ENCODE peak calls at places on chromosomes 16 and 17, in seven cellular contexts. R, Y, E, N, C, W and B are unnamed samples.

GRCh38 chr16:72025404-72026114 is 17.0 kb downstream of the DHODH start:
- DNase-seq in R (no peak), Y (no peak), E (no peak), N (no peak), C (no peak), W (no peak), B (no peak)

GRCh38 chr16:49697631-49698030 is 158.3 kb downstream of the ZNF423 start:
- DNase-seq in R (no peak), Y (no peak), E (no peak), N (no peak), C (no peak), W (no peak), B (no peak)

GRCh38 chr16:4133897-4134372 is 17.7 kb upstream of the ADCY9 start:
- DNase-seq in R (no peak), Y (no peak), E (no peak), N (no peak), C (no peak), W (peak), B (no peak)

GRCh38 chr17:68011199-68011665 is 15.0 kb upstream of the C17orf58 start:
- DNase-seq in R (peak), Y (no peak), E (peak), N (peak), C (peak), W (peak), B (peak)

GRCh38 chr16:57022445-57022844 is 33.1 kb downstream of the NLRC5 start:
- DNase-seq in R (no peak), Y (no peak), E (no peak), N (no peak), C (no peak), W (no peak), B (no peak)

GRCh38 chr17:3681057-3681456 is 12.4 kb downstream of the EMC6 start:
- DNase-seq in R (no peak), Y (no peak), E (no peak), N (no peak), C (no peak), W (no peak), B (no peak)

GRCh38 chr17:41647038-41647813 is 22.9 kb upstream of the KRT17 start:
- DNase-seq in R (no peak), Y (no peak), E (no peak), N (no peak), C (no peak), W (no peak), B (no peak)

GRCh38 chr16:11805556-11805955 is 8.5 kb upstream of the ZC3H7A start:
- DNase-seq in R (no peak), Y (no peak), E (no peak), N (no peak), C (no peak), W (no peak), B (no peak)

DNA sequence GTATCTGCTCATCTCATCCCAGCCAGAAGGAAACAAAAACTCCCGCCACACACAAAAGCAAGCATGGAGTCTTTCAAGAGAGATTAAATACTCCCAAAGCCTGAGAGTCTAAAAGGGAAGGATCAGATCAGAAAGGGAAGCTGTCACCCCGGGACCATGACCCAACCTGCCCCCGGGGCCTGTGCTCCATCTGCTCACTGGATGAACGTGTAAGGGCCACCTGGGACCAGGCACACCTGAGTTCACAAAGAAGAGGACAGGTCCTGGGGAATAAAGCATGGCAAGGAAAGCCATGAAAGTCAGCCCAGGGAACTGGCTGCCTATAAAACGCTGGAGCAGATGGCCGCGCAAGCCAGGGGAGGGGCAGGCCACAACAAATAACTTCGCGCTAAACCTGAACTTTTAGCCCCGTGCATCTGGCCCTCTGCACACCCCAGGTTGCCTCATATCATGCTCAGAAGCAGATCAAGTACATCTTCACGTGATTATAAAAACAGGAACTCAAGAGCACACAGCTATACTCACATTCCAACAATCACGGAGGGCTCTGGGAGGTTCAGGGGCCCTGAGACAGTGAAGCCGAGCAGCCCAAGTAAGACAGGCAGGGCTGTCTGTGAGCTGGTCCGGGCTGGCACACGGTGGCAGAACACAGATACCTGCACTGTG is 3.4 kb downstream of the TMEM11 start:
- DNase-seq in R (no peak), Y (no peak), E (peak), N (no peak), C (no peak), W (no peak), B (no peak)
- TF ChIP-seq CTCF in R (no peak), Y (no peak), E (no peak), N (no peak), C (no peak), W (no peak), B (no peak)

GRCh38 chr16:87331241-87331801 is 14.1 kb upstream of the C16orf95 start:
- DNase-seq in R (no peak), Y (no peak), E (no peak), N (no peak), C (no peak), W (no peak), B (no peak)
- H3K4me3 ChIP-seq in R (no peak), Y (no peak), E (no peak), N (no peak), C (no peak), W (no peak), B (no peak)

GRCh38 chr16:81633147-81633619 is 145.9 kb upstream of the PLCG2 start:
- DNase-seq in R (no peak), Y (no peak), E (no peak), N (no peak), C (no peak), W (peak), B (no peak)
- TF ChIP-seq CTCF in R (peak), Y (peak), E (no peak), N (no peak), C (no peak), W (peak), B (no peak)

GRCh38 chr16:66845080-66845410 is 831 bp downstream of the CA7 start:
- DNase-seq in R (no peak), Y (no peak), E (no peak), N (no peak), C (no peak), W (no peak), B (no peak)
- H3K4me3 ChIP-seq in R (no peak), Y (peak), E (no peak), N (peak), C (peak), W (peak), B (peak)

GRCh38 chr17:8100149-8100548 is 12.6 kb upstream of the ALOX12B start:
- DNase-seq in R (no peak), Y (no peak), E (no peak), N (no peak), C (no peak), W (no peak), B (no peak)
- TF ChIP-seq CTCF in R (no peak), Y (no peak), E (no peak), N (no peak), C (no peak), W (no peak), B (no peak)

GRCh38 chr16:81809567-81809966 is 30.5 kb downstream of the PLCG2 start:
- DNase-seq in R (no peak), Y (no peak), E (no peak), N (no peak), C (no peak), W (no peak), B (no peak)

GRCh38 chr16:81808933-81809480 is 29.9 kb downstream of the PLCG2 start:
- DNase-seq in R (no peak), Y (no peak), E (peak), N (no peak), C (no peak), W (no peak), B (no peak)

GRCh38 chr16:81810894-81811538 is 31.9 kb downstream of the PLCG2 start:
- DNase-seq in R (no peak), Y (no peak), E (no peak), N (no peak), C (no peak), W (no peak), B (no peak)

GRCh38 chr16:81807767-81808166 is 28.7 kb downstream of the PLCG2 start:
- DNase-seq in R (no peak), Y (no peak), E (no peak), N (no peak), C (no peak), W (no peak), B (no peak)

DNA sequence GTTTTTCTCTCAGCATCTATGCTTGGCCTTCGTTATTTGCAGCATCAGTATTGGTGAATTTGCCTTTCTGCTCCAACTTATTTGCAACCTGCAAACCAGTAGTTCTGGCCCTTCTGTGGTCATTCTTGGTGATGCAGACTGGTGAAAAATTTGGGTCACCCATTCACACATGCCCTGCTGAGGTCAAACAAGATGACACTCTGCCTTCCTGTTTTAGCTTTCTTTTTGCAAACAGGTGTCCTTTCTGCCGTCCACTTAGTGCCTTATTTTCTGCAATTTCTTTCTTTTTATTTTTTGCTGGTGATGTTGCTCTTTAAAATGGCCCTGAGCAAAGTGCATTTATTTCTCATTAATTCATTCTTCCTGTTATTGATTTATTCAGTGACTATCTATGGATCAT is 31.3 kb downstream of the PLCG2 start:
- DNase-seq in R (no peak), Y (no peak), E (no peak), N (no peak), C (no peak), W (no peak), B (no peak)
- H3K4me3 ChIP-seq in R (no peak), Y (no peak), E (no peak), N (no peak), C (no peak), W (no peak), B (no peak)

GRCh38 chr16:48511071-48511540 is 98.9 kb downstream of the N4BP1 start:
- DNase-seq in R (peak), Y (peak), E (no peak), N (no peak), C (no peak), W (no peak), B (peak)
- TF ChIP-seq CTCF in R (no peak), Y (no peak), E (no peak), N (no peak), C (no peak), W (no peak), B (no peak)

GRCh38 chr16:75624921-75625334 is 1.8 kb upstream of the ADAT1 start:
- DNase-seq in R (peak), Y (no peak), E (no peak), N (no peak), C (no peak), W (no peak), B (peak)

GRCh38 chr16:75621170-75621477 is 2.0 kb downstream of the ADAT1 start:
- DNase-seq in R (peak), Y (no peak), E (no peak), N (no peak), C (no peak), W (no peak), B (peak)

GRCh38 chr16:75626806-75627205 is 3.7 kb upstream of the ADAT1 start:
- DNase-seq in R (no peak), Y (no peak), E (no peak), N (no peak), C (no peak), W (no peak), B (no peak)

GRCh38 chr16:75620326-75621169 is 2.5 kb downstream of the ADAT1 start:
- DNase-seq in R (no peak), Y (no peak), E (no peak), N (no peak), C (no peak), W (no peak), B (no peak)

DNA sequence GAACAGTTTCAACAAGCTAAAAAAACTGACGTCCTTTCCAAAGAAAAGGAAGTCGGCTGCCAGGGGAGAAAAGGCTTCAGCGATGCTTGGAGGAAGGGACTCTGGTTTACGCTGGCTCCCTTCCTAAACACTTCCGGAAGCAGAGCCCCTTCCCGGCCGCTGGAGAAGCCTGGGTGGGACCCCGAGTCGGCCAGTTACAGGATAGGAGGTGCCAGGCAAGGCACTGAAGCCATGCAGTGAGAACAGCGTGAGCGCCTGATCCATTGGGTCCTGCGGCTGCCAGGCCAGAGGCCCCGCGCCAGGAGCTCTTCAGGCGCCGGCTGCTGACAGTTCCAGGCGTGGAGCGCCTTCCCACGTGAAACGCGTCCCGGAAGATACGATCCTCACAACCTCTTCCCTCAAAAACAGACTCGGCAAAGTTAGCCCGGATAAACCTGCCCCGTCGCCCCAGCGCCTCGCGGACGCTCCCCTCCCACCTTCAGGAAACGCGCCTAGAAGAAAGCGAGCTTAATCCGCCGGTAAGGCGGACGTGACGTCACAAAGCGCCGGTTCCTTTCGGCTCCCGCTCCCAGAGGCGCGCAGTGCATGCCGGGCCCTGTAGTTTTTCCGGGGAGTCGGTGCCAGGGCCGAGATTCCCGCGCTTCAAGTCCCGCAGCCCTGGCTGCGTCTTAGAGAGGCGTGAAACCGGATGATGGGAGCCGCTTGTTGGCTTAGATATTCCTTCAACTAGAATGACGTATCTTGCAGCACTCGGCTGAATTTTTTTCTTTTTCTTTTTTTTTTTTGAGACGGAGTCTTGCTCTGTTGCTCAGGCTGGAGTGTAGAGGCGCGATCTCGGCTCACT is at the start of gene ADAT1:
- DNase-seq in R (peak), Y (peak), E (peak), N (peak), C (peak), W (peak), B (peak)
- H3K4me3 ChIP-seq in R (peak), Y (peak), E (peak), N (peak), C (peak), W (peak), B (peak)

DNA sequence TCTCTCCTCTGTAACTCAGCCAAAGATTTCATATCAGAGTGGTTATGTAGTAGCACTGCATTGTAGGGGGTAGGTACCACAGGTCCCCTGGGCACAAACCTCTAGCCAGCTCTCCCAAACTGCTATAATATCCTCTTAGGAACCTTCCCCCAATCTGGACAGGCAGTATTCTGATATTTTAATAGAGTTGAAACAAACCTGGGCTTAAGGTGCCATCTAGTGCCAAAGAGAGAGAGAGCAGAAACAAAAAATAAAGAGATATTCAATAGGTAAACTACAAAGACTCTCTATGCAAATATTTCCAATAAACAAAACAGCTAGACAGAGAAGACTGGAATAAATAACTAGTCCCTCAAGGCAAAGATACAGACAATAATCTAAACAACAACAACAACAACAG is 1070.0 kb downstream of the CDH11 start:
- DNase-seq in R (peak), Y (peak), E (no peak), N (peak), C (no peak), W (no peak), B (peak)
- TF ChIP-seq CTCF in R (peak), Y (peak), E (no peak), N (peak), C (no peak), W (peak), B (peak)